ENCODE peak calls at places on chromosomes 5 and 9, in ten cellular contexts. One of them, this sample, is unnamed.

GRCh38 chr5:2168601-2169416 is 286.1 kb upstream of the IRX4 start:
- DNase-seq in A549: no peak
- DNase-seq in astrocyte: no peak
- DNase-seq in breast epithelium: peak; percentile 35
- DNase-seq in heart right ventricle: no peak
- DNase-seq in K562: no peak
- DNase-seq in cardiac muscle cell: no peak
- DNase-seq in aorta: no peak
- DNase-seq in BE2C: no peak
- DNase-seq in heart left ventricle: no peak
- DNase-seq in this sample: no peak

GRCh38 chr5:58040044-58040443 is 419.8 kb downstream of the PLK2 start:
- DNase-seq in heart left ventricle: no peak
- DNase-seq in K562: no peak
- DNase-seq in A549: no peak
- DNase-seq in breast epithelium: no peak
- DNase-seq in BE2C: no peak
- DNase-seq in aorta: no peak
- DNase-seq in heart right ventricle: no peak
- DNase-seq in cardiac muscle cell: no peak
- DNase-seq in astrocyte: no peak
- DNase-seq in this sample: no peak

GRCh38 chr9:76576344-76576743 is 117.4 kb downstream of the GCNT1 start:
- DNase-seq in breast epithelium: no peak
- DNase-seq in heart left ventricle: peak; percentile 25
- DNase-seq in cardiac muscle cell: no peak
- DNase-seq in astrocyte: peak; percentile 98
- DNase-seq in K562: no peak
- DNase-seq in heart right ventricle: no peak
- DNase-seq in BE2C: no peak
- DNase-seq in aorta: peak; percentile 66
- DNase-seq in A549: no peak
- DNase-seq in this sample: no peak

GRCh38 chr5:152144556-152144955 is 219.9 kb upstream of the GLRA1 start:
- DNase-seq in astrocyte: no peak
- DNase-seq in breast epithelium: no peak
- DNase-seq in A549: no peak
- DNase-seq in heart right ventricle: no peak
- DNase-seq in aorta: no peak
- DNase-seq in heart left ventricle: no peak
- DNase-seq in K562: no peak
- DNase-seq in cardiac muscle cell: no peak
- DNase-seq in BE2C: no peak
- DNase-seq in this sample: no peak

GRCh38 chr9:135213566-135213965 is 126.1 kb downstream of the OLFM1 start:
- DNase-seq in heart right ventricle: peak; percentile 3
- DNase-seq in heart left ventricle: no peak
- DNase-seq in BE2C: peak; percentile 3
- DNase-seq in aorta: no peak
- DNase-seq in breast epithelium: no peak
- DNase-seq in K562: no peak
- DNase-seq in cardiac muscle cell: peak; percentile 40
- DNase-seq in A549: no peak
- DNase-seq in astrocyte: no peak
- DNase-seq in this sample: no peak

GRCh38 chr9:16203735-16204573 is 651.1 kb downstream of the CCDC171 start:
- DNase-seq in BE2C: no peak
- DNase-seq in K562: no peak
- DNase-seq in A549: no peak
- DNase-seq in cardiac muscle cell: no peak
- DNase-seq in heart right ventricle: no peak
- DNase-seq in aorta: no peak
- DNase-seq in heart left ventricle: no peak
- DNase-seq in astrocyte: peak; percentile 42
- DNase-seq in breast epithelium: no peak
- DNase-seq in this sample: no peak

GRCh38 chr5:129664336-129664937 is 83.5 kb upstream of the MINAR2 start:
- DNase-seq in astrocyte: peak; percentile 2
- DNase-seq in heart right ventricle: no peak
- DNase-seq in cardiac muscle cell: peak; percentile 41
- DNase-seq in A549: peak; percentile 13
- DNase-seq in BE2C: peak; percentile 61
- DNase-seq in aorta: peak; percentile 50
- DNase-seq in breast epithelium: no peak
- DNase-seq in K562: peak; percentile 24
- DNase-seq in heart left ventricle: peak; percentile 8
- DNase-seq in this sample: no peak

GRCh38 chr9:128882677-128883590 is 1.0 kb downstream of the LRRC8A start:
- DNase-seq in A549: no peak
- DNase-seq in heart left ventricle: no peak
- DNase-seq in cardiac muscle cell: peak; percentile 58
- DNase-seq in aorta: peak; percentile 64
- DNase-seq in heart right ventricle: no peak
- DNase-seq in K562: peak; percentile 31
- DNase-seq in astrocyte: no peak
- DNase-seq in breast epithelium: no peak
- DNase-seq in BE2C: no peak
- DNase-seq in this sample: no peak

GRCh38 chr5:151550146-151550545 is 41.0 kb downstream of the FAT2 start:
- DNase-seq in cardiac muscle cell: no peak
- DNase-seq in A549: no peak
- DNase-seq in astrocyte: no peak
- DNase-seq in aorta: no peak
- DNase-seq in breast epithelium: no peak
- DNase-seq in K562: no peak
- DNase-seq in heart left ventricle: no peak
- DNase-seq in heart right ventricle: no peak
- DNase-seq in BE2C: no peak
- DNase-seq in this sample: no peak

GRCh38 chr9:98552306-98552705 is 156.4 kb downstream of the GABBR2 start:
- DNase-seq in BE2C: no peak
- DNase-seq in A549: no peak
- DNase-seq in heart left ventricle: no peak
- DNase-seq in heart right ventricle: no peak
- DNase-seq in cardiac muscle cell: no peak
- DNase-seq in K562: no peak
- DNase-seq in astrocyte: peak; percentile 68
- DNase-seq in breast epithelium: no peak
- DNase-seq in aorta: no peak
- DNase-seq in this sample: no peak

GRCh38 chr5:93188876-93189485 is 392.0 kb downstream of the NR2F1-AS1 start:
- DNase-seq in breast epithelium: no peak
- DNase-seq in heart left ventricle: no peak
- DNase-seq in A549: no peak
- DNase-seq in astrocyte: peak; percentile 35
- DNase-seq in K562: no peak
- DNase-seq in heart right ventricle: no peak
- DNase-seq in aorta: no peak
- DNase-seq in BE2C: no peak
- DNase-seq in cardiac muscle cell: peak; percentile 90
- DNase-seq in this sample: no peak

DNA sequence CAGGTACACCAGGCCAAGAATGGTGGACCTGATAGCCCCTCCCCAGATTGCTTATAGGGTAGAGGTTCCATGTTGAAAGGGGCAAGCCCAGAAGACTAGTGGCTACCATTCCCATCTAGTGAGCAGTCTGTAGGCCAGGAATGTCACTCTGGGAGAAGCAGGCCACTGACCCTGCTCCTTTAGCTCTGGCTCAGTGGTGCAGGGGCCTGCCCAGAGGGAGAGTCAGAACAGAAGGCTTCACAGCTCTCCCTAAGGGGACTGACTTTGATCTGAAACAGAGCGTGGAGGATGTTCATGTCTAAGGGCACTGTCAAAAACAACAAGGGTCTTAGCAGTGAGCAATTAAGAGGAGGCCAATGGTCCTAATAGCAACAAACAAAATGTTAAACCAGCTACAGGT is 81.7 kb downstream of the ZNF354C start:
- DNase-seq in heart right ventricle: no peak
- DNase-seq in astrocyte: no peak
- DNase-seq in breast epithelium: no peak
- DNase-seq in aorta: peak; percentile 16
- DNase-seq in BE2C: no peak
- DNase-seq in heart left ventricle: no peak
- DNase-seq in K562: no peak
- DNase-seq in cardiac muscle cell: no peak
- DNase-seq in A549: no peak
- DNase-seq in this sample: no peak
- H3K9me3 ChIP-seq in heart right ventricle: no peaks in the 10 kb centered on the region
- H3K9me3 ChIP-seq in astrocyte: no peaks in the 10 kb centered on the region
- H3K9me3 ChIP-seq in breast epithelium: no peaks in the 10 kb centered on the region
- H3K9me3 ChIP-seq in aorta: no peaks in the 10 kb centered on the region
- H3K9me3 ChIP-seq in BE2C: no peaks in the 10 kb centered on the region
- H3K9me3 ChIP-seq in heart left ventricle: no peaks in the 10 kb centered on the region
- H3K9me3 ChIP-seq in K562: no peaks in the 10 kb centered on the region
- H3K9me3 ChIP-seq in cardiac muscle cell: no peaks in the 10 kb centered on the region
- H3K9me3 ChIP-seq in A549: peaks cover 12% of the 10 kb centered on the region
- H3K9me3 ChIP-seq in this sample: no peaks in the 10 kb centered on the region

GRCh38 chr5:66659780-66660179 is 63.6 kb downstream of the MAST4 start:
- DNase-seq in aorta: no peak
- DNase-seq in astrocyte: no peak
- DNase-seq in heart left ventricle: no peak
- DNase-seq in cardiac muscle cell: no peak
- DNase-seq in A549: no peak
- DNase-seq in BE2C: no peak
- DNase-seq in heart right ventricle: no peak
- DNase-seq in breast epithelium: no peak
- DNase-seq in K562: no peak
- DNase-seq in this sample: no peak
- H3K9me3 ChIP-seq in aorta: no peaks in the 10 kb centered on the region
- H3K9me3 ChIP-seq in astrocyte: no peaks in the 10 kb centered on the region
- H3K9me3 ChIP-seq in heart left ventricle: no peaks in the 10 kb centered on the region
- H3K9me3 ChIP-seq in cardiac muscle cell: no peaks in the 10 kb centered on the region
- H3K9me3 ChIP-seq in A549: no peaks in the 10 kb centered on the region
- H3K9me3 ChIP-seq in BE2C: no peaks in the 10 kb centered on the region
- H3K9me3 ChIP-seq in heart right ventricle: no peaks in the 10 kb centered on the region
- H3K9me3 ChIP-seq in breast epithelium: no peaks in the 10 kb centered on the region
- H3K9me3 ChIP-seq in K562: no peaks in the 10 kb centered on the region
- H3K9me3 ChIP-seq in this sample: no peaks in the 10 kb centered on the region

DNA sequence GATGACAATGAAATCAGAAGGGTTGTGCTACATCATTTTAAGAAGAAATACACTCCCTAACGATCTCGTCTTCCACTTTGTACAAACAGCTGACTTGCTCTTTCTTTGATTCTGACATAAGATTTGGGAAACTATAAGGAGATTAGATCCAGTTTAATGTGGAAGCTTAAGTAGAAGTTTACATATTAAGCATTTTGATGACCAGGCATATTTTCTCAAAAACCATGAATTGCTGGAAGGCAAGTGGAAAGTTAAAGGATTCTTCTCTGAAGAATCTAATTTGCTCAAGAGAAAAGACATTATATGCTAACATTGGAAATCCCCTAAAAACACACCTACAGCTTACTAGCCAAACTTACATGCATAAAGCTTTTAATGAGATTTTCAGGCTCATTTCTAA is 531.9 kb upstream of the PTPRD start:
- DNase-seq in K562: no peak
- DNase-seq in heart right ventricle: no peak
- DNase-seq in astrocyte: no peak
- DNase-seq in cardiac muscle cell: no peak
- DNase-seq in A549: no peak
- DNase-seq in BE2C: no peak
- DNase-seq in heart left ventricle: no peak
- DNase-seq in aorta: no peak
- DNase-seq in breast epithelium: no peak
- DNase-seq in this sample: no peak
- H3K9me3 ChIP-seq in K562: no peaks in the 10 kb centered on the region
- H3K9me3 ChIP-seq in heart right ventricle: no peaks in the 10 kb centered on the region
- H3K9me3 ChIP-seq in astrocyte: no peaks in the 10 kb centered on the region
- H3K9me3 ChIP-seq in cardiac muscle cell: no peaks in the 10 kb centered on the region
- H3K9me3 ChIP-seq in A549: no peaks in the 10 kb centered on the region
- H3K9me3 ChIP-seq in BE2C: no peaks in the 10 kb centered on the region
- H3K9me3 ChIP-seq in heart left ventricle: peaks cover 4% of the 10 kb centered on the region
- H3K9me3 ChIP-seq in aorta: no peaks in the 10 kb centered on the region
- H3K9me3 ChIP-seq in breast epithelium: no peaks in the 10 kb centered on the region
- H3K9me3 ChIP-seq in this sample: peaks cover 2% of the 10 kb centered on the region

GRCh38 chr5:141389153-141390042 is 1.9 kb downstream of the PCDHGB4 start:
- DNase-seq in BE2C: no peak
- DNase-seq in aorta: no peak
- DNase-seq in heart right ventricle: no peak
- DNase-seq in heart left ventricle: no peak
- DNase-seq in cardiac muscle cell: no peak
- DNase-seq in K562: no peak
- DNase-seq in breast epithelium: no peak
- DNase-seq in astrocyte: no peak
- DNase-seq in A549: no peak
- DNase-seq in this sample: no peak

GRCh38 chr5:141388661-141389060 is 1.2 kb downstream of the PCDHGB4 start:
- DNase-seq in astrocyte: no peak
- DNase-seq in A549: no peak
- DNase-seq in breast epithelium: no peak
- DNase-seq in heart left ventricle: no peak
- DNase-seq in aorta: no peak
- DNase-seq in BE2C: no peak
- DNase-seq in K562: no peak
- DNase-seq in cardiac muscle cell: no peak
- DNase-seq in heart right ventricle: no peak
- DNase-seq in this sample: no peak

GRCh38 chr5:141398608-141399007 is 861 bp downstream of the PCDHGB5 start:
- DNase-seq in K562: no peak
- DNase-seq in A549: no peak
- DNase-seq in heart right ventricle: no peak
- DNase-seq in astrocyte: no peak
- DNase-seq in breast epithelium: no peak
- DNase-seq in cardiac muscle cell: no peak
- DNase-seq in aorta: no peak
- DNase-seq in BE2C: no peak
- DNase-seq in heart left ventricle: no peak
- DNase-seq in this sample: no peak

GRCh38 chr5:141393267-141393666 is 834 bp downstream of the PCDHGA8 start:
- DNase-seq in aorta: no peak
- DNase-seq in heart left ventricle: no peak
- DNase-seq in breast epithelium: no peak
- DNase-seq in K562: no peak
- DNase-seq in heart right ventricle: no peak
- DNase-seq in astrocyte: no peak
- DNase-seq in A549: no peak
- DNase-seq in BE2C: no peak
- DNase-seq in cardiac muscle cell: no peak
- DNase-seq in this sample: no peak

DNA sequence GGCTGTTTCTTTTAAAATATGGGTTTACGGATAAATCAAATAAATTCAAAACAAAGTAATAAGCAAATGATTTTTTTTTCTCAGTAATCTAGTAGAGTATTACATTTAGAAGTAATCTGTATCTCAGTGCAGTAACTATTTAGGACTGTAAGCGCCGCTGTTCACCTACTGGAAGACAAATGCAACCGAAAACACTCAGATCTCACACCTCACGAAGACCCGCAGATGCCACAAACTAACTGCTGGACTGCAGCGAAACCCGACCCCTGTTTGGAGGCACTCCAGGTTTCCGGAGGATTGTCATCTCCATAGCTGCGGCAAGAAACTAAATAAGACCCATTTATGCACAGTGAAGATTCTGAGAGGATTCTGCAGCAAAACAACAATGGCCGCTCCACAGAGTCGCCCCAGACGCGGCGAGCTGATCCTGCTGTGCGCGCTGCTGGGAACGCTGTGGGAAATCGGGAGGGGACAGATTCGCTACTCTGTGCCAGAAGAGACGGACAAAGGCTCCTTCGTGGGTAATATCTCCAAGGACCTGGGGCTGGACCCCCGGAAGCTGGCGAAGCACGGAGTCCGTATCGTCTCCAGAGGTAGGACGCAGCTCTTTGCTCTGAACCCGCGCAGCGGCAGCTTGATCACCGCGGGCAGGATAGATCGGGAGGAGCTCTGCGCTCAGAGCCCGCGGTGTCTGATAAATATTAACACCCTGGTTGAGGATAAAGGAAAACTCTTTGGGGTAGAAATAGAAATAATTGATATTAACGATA is at the start of gene PCDHGA8:
- DNase-seq in astrocyte: no peak
- DNase-seq in heart left ventricle: no peak
- DNase-seq in breast epithelium: no peak
- DNase-seq in cardiac muscle cell: no peak
- DNase-seq in A549: no peak
- DNase-seq in heart right ventricle: no peak
- DNase-seq in K562: no peak
- DNase-seq in aorta: no peak
- DNase-seq in BE2C: no peak
- DNase-seq in this sample: no peak
- H3K9me3 ChIP-seq in astrocyte: peaks cover 47% of the 10 kb centered on the region
- H3K9me3 ChIP-seq in heart left ventricle: peaks cover 93% of the 10 kb centered on the region
- H3K9me3 ChIP-seq in breast epithelium: peaks cover 80% of the 10 kb centered on the region
- H3K9me3 ChIP-seq in cardiac muscle cell: peaks cover 7% of the 10 kb centered on the region
- H3K9me3 ChIP-seq in A549: peaks cover 68% of the 10 kb centered on the region
- H3K9me3 ChIP-seq in heart right ventricle: no peaks in the 10 kb centered on the region
- H3K9me3 ChIP-seq in K562: no peaks in the 10 kb centered on the region
- H3K9me3 ChIP-seq in aorta: peaks cover 34% of the 10 kb centered on the region
- H3K9me3 ChIP-seq in BE2C: no peaks in the 10 kb centered on the region
- H3K9me3 ChIP-seq in this sample: peaks cover 8% of the 10 kb centered on the region

This sample was measured in T-helper 17 cell.